ENCODE peak calls at places on chromosomes 7 and 10, in six cellular contexts. X is neural progenitor cell, U is K562, L is fibroblast of lung, A is NB4, R is psoas muscle. G is an unnamed sample.

GRCh38 chr7:131284702-131285419 is 42.8 kb upstream of the MKLN1 start:
- DNase-seq in A (no peak), X (peak), L (no peak), R (peak), U (no peak), G (no peak)

GRCh38 chr7:71364559-71364958 is 232.6 kb downstream of the GALNT17 start:
- DNase-seq in X (no peak), L (no peak), A (no peak), R (no peak), U (no peak), G (no peak)

GRCh38 chr7:1243290-1243963 is 10.8 kb downstream of the UNCX start:
- DNase-seq in R (no peak), L (no peak), U (no peak), X (no peak), A (no peak), G (no peak)

GRCh38 chr10:110511734-110512449 is 14.2 kb downstream of the DUSP5 start:
- DNase-seq in L (no peak), R (no peak), A (no peak), X (no peak), U (no peak), G (no peak)

GRCh38 chr7:13262929-13263530 is 575.6 kb downstream of the ARL4A start:
- DNase-seq in U (peak), R (no peak), L (peak), X (peak), A (peak), G (peak)

GRCh38 chr7:148275359-148275890 is 315.1 kb upstream of the C7orf33 start:
- DNase-seq in L (no peak), A (no peak), X (no peak), R (no peak), U (no peak), G (no peak)

GRCh38 chr7:1385809-1386622 is 73.3 kb downstream of the MICALL2 start:
- DNase-seq in U (no peak), X (no peak), L (no peak), A (no peak), R (no peak), G (no peak)

GRCh38 chr10:10647331-10647730 is 370.3 kb upstream of the CELF2 start:
- DNase-seq in L (peak), U (no peak), X (no peak), A (no peak), R (no peak), G (no peak)

GRCh38 chr7:137970263-137970975 is 31.5 kb downstream of the CREB3L2 start:
- DNase-seq in L (peak), R (no peak), X (no peak), A (no peak), U (no peak), G (no peak)

GRCh38 chr10:57053530-57053929 is 692.5 kb upstream of the ZWINT start:
- DNase-seq in U (no peak), L (no peak), A (no peak), X (no peak), R (no peak), G (no peak)

GRCh38 chr7:142909921-142910521 is 23.5 kb downstream of the TRPV5 start:
- DNase-seq in X (no peak), R (no peak), U (no peak), A (no peak), L (no peak), G (no peak)

GRCh38 chr7:76133839-76134238 is 67.9 kb upstream of the SRRM3 start:
- DNase-seq in U (no peak), L (no peak), A (peak), X (no peak), R (no peak), G (no peak)

GRCh38 chr7:158356454-158356853 is 231.2 kb downstream of the PTPRN2 start:
- DNase-seq in R (no peak), U (no peak), L (no peak), X (no peak), A (no peak), G (no peak)

GRCh38 chr7:158351481-158351880 is 236.1 kb downstream of the PTPRN2 start:
- DNase-seq in L (no peak), X (no peak), A (no peak), R (no peak), U (no peak), G (no peak)

GRCh38 chr7:158354861-158355260 is 232.8 kb downstream of the PTPRN2 start:
- DNase-seq in L (no peak), R (no peak), U (no peak), X (no peak), A (no peak), G (no peak)

GRCh38 chr7:158355456-158356065 is 232.1 kb downstream of the PTPRN2 start:
- DNase-seq in A (peak), U (no peak), X (peak), L (no peak), R (no peak), G (no peak)

GRCh38 chr7:158353606-158354570 is 233.7 kb downstream of the PTPRN2 start:
- DNase-seq in L (no peak), R (no peak), X (peak), U (peak), A (peak), G (no peak)
- TF ChIP-seq CTCF in L (no peak), R (peak), X (peak), U (peak), A (peak), G (no peak)

GRCh38 chr7:79971058-79971457 is 163.6 kb upstream of the GNAI1 start:
- DNase-seq in R (no peak), U (no peak), L (no peak), A (no peak), X (no peak), G (no peak)
- TF ChIP-seq CTCF in R (no peak), U (no peak), L (no peak), A (no peak), X (no peak), G (no peak)

DNA sequence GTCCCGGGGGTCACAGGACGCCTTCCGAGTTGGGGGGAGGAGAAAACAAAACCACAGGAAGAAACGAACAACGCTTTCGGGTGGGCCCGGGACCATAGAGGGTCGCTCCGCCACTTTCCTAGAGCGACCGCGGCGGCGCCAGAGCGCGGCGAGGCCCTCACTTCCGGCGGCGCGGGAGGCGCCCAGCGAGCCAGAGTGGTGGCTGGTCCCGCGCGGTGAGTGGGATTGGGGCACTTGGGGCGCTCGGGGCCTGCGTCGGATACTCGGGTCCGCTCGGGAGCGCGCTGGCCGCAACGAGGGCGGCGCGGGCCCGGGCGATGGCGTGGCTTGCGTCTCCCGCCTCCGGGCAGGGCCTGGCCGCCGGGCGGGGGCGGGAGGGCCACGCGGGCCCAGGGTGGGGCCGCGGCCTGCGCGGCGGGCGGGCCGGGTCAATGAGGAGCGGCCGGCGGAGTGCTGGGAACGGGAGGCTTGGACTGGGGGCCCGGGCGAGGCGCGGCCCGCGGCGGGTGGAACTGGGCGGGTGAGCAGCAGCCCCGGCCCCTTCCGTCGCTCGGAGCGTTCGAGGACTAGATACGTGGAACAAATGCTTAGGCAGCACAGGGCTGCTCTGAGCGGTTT is at the start of gene ZNF22:
- DNase-seq in X (peak), U (peak), A (peak), L (peak), R (peak), G (peak)
- TF ChIP-seq CTCF in X (no peak), U (no peak), A (no peak), L (no peak), R (no peak), G (no peak)

GRCh38 chr10:29482591-29483421 is 152.0 kb downstream of the SVIL start:
- DNase-seq in A (peak), U (no peak), R (peak), L (peak), X (peak), G (no peak)

GRCh38 chr10:29481906-29482440 is 152.8 kb downstream of the SVIL start:
- DNase-seq in U (no peak), A (no peak), X (no peak), L (no peak), R (peak), G (no peak)

DNA sequence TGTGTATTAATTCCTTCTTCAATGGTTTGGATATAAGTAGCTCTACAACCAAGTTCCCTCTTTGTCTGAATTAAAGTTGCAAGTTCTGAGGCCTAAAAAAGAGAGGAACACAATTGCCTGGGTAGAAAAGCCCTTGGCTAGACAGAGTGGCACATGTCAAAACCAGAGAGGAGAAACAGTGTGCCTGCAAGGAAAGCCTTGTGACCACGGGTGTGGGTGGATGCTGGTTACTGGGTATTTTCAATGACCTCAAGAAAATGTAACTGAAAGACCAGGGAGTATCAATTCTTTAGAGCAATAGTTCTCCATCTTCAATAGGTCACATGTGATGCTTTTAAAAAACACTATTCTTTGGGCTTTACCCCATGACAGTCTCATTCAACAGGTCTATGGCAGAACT is 148.3 kb downstream of the SVIL start:
- DNase-seq in U (no peak), R (no peak), X (no peak), A (no peak), L (no peak), G (no peak)
- TF ChIP-seq CTCF in U (no peak), R (no peak), X (no peak), A (no peak), L (no peak), G (no peak)

GRCh38 chr7:90007831-90008230 is 146.4 kb upstream of the STEAP1 start:
- DNase-seq in R (no peak), A (no peak), U (no peak), X (no peak), L (no peak), G (no peak)

GRCh38 chr7:90006988-90007387 is 147.3 kb upstream of the STEAP1 start:
- DNase-seq in R (no peak), A (no peak), U (no peak), X (no peak), L (no peak), G (no peak)
- TF ChIP-seq CTCF in R (no peak), A (no peak), U (no peak), X (no peak), L (no peak), G (no peak)

DNA sequence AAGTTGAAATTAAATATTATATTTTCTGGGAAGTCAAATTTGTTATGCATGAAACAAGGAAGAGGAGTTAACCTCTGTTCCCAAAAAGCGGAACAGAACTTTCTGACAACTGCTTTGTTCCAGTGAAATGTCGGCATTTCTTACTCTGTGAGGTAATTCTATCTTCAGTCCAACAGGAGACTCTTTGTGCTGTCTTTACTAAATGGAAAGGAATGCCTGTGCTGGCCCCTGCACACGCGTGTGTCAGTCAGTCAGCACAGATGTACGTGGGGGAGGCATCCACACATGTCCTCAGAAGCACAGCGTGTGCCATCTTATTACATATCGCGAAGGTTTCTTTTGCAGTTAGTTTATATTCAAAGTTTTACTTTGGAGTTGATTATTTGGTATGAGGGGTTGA is 37.5 kb downstream of the NET1 start:
- DNase-seq in A (no peak), R (no peak), U (peak), L (peak), X (peak), G (no peak)
- TF ChIP-seq CTCF in A (no peak), R (no peak), U (no peak), L (no peak), X (no peak), G (no peak)